ENCODE peak calls at places on chromosomes 13 and 19, in five cellular contexts. V is ascending aorta, X is left ventricle myocardium inferior, D is neural progenitor cell, E is AG08395. Y is an unnamed sample.

GRCh38 chr13:40600145-40600751 is 66.2 kb downstream of the FOXO1 start:
- DNase-seq in V (no peak), E (no peak), D (no peak), X (no peak), Y (no peak)

GRCh38 chr13:46656786-46657185 is 103.8 kb downstream of the LRCH1 start:
- DNase-seq in X (no peak), E (no peak), V (no peak), D (no peak), Y (no peak)

GRCh38 chr19:45440873-45441654 is 17.3 kb upstream of the ERCC1 start:
- DNase-seq in X (no peak), D (peak), E (peak), V (no peak), Y (peak)

GRCh38 chr13:80086304-80086721 is 254.6 kb downstream of the SPRY2 start:
- DNase-seq in X (no peak), E (no peak), V (no peak), D (no peak), Y (no peak)

GRCh38 chr19:30656520-30657100 is 284.4 kb downstream of the ZNF536 start:
- DNase-seq in X (no peak), E (no peak), D (no peak), V (no peak), Y (no peak)

GRCh38 chr19:38543807-38544568 is 73.8 kb downstream of the MAP4K1 start:
- DNase-seq in V (peak), E (peak), D (no peak), X (peak), Y (peak)

GRCh38 chr13:25300861-25301346 is 521 bp upstream of the NUP58 start:
- DNase-seq in D (peak), V (no peak), X (peak), E (no peak), Y (no peak)

GRCh38 chr19:53195265-53195879 is 2.2 kb upstream of the ZNF665 start:
- DNase-seq in D (peak), X (peak), E (peak), V (peak), Y (peak)

GRCh38 chr13:94050686-94051085 is 428.8 kb downstream of the DCT start:
- DNase-seq in E (no peak), X (no peak), V (no peak), D (no peak), Y (peak)

GRCh38 chr19:1113986-1114483 is 10.2 kb downstream of the GPX4 start:
- DNase-seq in X (no peak), D (no peak), V (no peak), E (no peak), Y (no peak)

GRCh38 chr19:55319786-55320185 is 5.4 kb downstream of the TMEM150B start:
- DNase-seq in V (no peak), D (peak), X (peak), E (peak), Y (peak)

GRCh38 chr13:112686364-112686763 is 3.5 kb upstream of the ATP11A start:
- DNase-seq in D (no peak), V (no peak), E (no peak), X (no peak), Y (no peak)

GRCh38 chr19:46211201-46211881 is 18.2 kb upstream of the IGFL1 start:
- DNase-seq in X (no peak), E (no peak), D (peak), V (no peak), Y (peak)

GRCh38 chr13:68234278-68234677 is 1004.1 kb upstream of the PCDH9 start:
- DNase-seq in X (no peak), D (peak), E (no peak), V (no peak), Y (peak)

GRCh38 chr13:72004236-72004635 is 137.2 kb upstream of the DACH1 start:
- DNase-seq in V (no peak), E (no peak), X (no peak), D (no peak), Y (no peak)

GRCh38 chr13:113349050-113349449 is 14.9 kb downstream of the GRTP1 start:
- DNase-seq in X (no peak), E (no peak), V (no peak), D (no peak), Y (no peak)

GRCh38 chr19:46841458-46842083 is 9.1 kb downstream of the AP2S1 start:
- DNase-seq in X (peak), E (peak), V (no peak), D (no peak), Y (no peak)

GRCh38 chr19:31538879-31539278 is 189.6 kb upstream of the TSHZ3 start:
- DNase-seq in E (no peak), D (no peak), V (no peak), X (no peak), Y (no peak)

GRCh38 chr13:33611016-33611805 is 206.7 kb upstream of the RFC3 start:
- DNase-seq in E (no peak), X (peak), V (no peak), D (peak), Y (no peak)

GRCh38 chr13:112213467-112214245 is 146.7 kb downstream of the SOX1 start:
- DNase-seq in E (no peak), D (no peak), V (no peak), X (no peak), Y (no peak)

GRCh38 chr13:88979465-88980180 is 1308.5 kb downstream of the SLITRK5 start:
- DNase-seq in D (no peak), E (no peak), X (no peak), V (no peak), Y (peak)

GRCh38 chr19:30557927-30558557 is 185.9 kb downstream of the ZNF536 start:
- DNase-seq in D (no peak), E (no peak), X (no peak), V (no peak), Y (peak)

GRCh38 chr13:29005035-29005434 is 184.9 kb downstream of the MTUS2 start:
- DNase-seq in V (no peak), E (no peak), D (no peak), X (no peak), Y (no peak)

GRCh38 chr13:42084722-42085121 is 36.3 kb downstream of the DGKH start:
- DNase-seq in D (no peak), X (no peak), V (no peak), E (no peak), Y (no peak)

GRCh38 chr19:932647-933552 is 7.1 kb downstream of the ARID3A start:
- DNase-seq in E (peak), X (peak), V (no peak), D (peak), Y (no peak)

Y was measured in mesendoderm.